ENCODE peak calls at places on chromosomes 2 and 18, in four cellular contexts. U is AG04450, P is neuronal stem cell, N is SIG-M5. E is an unnamed sample.

GRCh38 chr2:9690252-9690651 is 59.5 kb upstream of the YWHAQ start:
- DNase-seq in U (peak; percentile 18), P (no peak), N (no peak), E (no peak)

GRCh38 chr2:241188386-241189092 is at the start of gene ANO7:
- DNase-seq in U (no peak), P (no peak), N (no peak), E (no peak)

GRCh38 chr2:149908731-149909690 is 321.4 kb upstream of the MMADHC start:
- DNase-seq in U (peak; percentile 36), P (no peak), N (no peak), E (no peak)

GRCh38 chr2:169667583-169667982 is 26.6 kb downstream of the CFAP210 start:
- DNase-seq in U (no peak), P (no peak), N (no peak), E (no peak)

GRCh38 chr2:47033102-47033880 is 117.7 kb upstream of the MCFD2 start:
- DNase-seq in U (no peak), P (no peak), N (no peak), E (no peak)

GRCh38 chr18:32300914-32301313 is 111.1 kb downstream of the MEP1B start:
- DNase-seq in U (no peak), P (no peak), N (no peak), E (no peak)

GRCh38 chr2:112686348-112687217 is 34.2 kb upstream of the NT5DC4 start:
- DNase-seq in U (no peak), P (no peak), N (no peak), E (no peak)

GRCh38 chr2:204255068-204255467 is 290.2 kb upstream of the PARD3B start:
- DNase-seq in U (no peak), P (no peak), N (no peak), E (no peak)

GRCh38 chr2:120350125-120350524 is 4.2 kb downstream of the INHBB start:
- DNase-seq in U (no peak), P (no peak), N (no peak), E (no peak)

GRCh38 chr18:31079973-31080372 is 22.2 kb downstream of the DSC2 start:
- DNase-seq in U (no peak), P (no peak), N (no peak), E (no peak)

GRCh38 chr2:230586328-230586982 is 126.2 kb upstream of the CAB39 start:
- DNase-seq in U (peak; percentile 24), P (no peak), N (no peak), E (no peak)

GRCh38 chr2:100654611-100655010 is 91.8 kb downstream of the PDCL3 start:
- DNase-seq in U (no peak), P (no peak), N (no peak), E (no peak)

GRCh38 chr18:37721544-37722302 is 156.1 kb upstream of the CELF4 start:
- DNase-seq in U (no peak), P (no peak), N (no peak), E (no peak)

GRCh38 chr18:362914-363295 is 95.1 kb upstream of the THOC1 start:
- DNase-seq in U (no peak), P (no peak), N (no peak), E (no peak)

GRCh38 chr2:164717000-164717597 is 95.8 kb upstream of the GRB14 start:
- DNase-seq in U (no peak), P (no peak), N (no peak), E (no peak)

GRCh38 chr2:182365855-182366254 is 61.0 kb downstream of the PDE1A start:
- DNase-seq in U (no peak), P (no peak), N (no peak), E (no peak)

GRCh38 chr2:96407041-96407918 is 71.7 kb downstream of the NCAPH start:
- DNase-seq in U (peak; percentile 63), P (peak; percentile 72), N (no peak), E (peak; percentile 67)

GRCh38 chr2:72886505-72887031 is 640 bp upstream of the SPR start:
- DNase-seq in U (no peak), P (no peak), N (no peak), E (no peak)

GRCh38 chr2:70505613-70506391 is 47.8 kb downstream of the TGFA start:
- DNase-seq in U (no peak), P (no peak), N (no peak), E (no peak)

GRCh38 chr18:9825571-9826073 is 60.2 kb upstream of the TXNDC2 start:
- DNase-seq in U (peak; percentile 78), P (no peak), N (peak; percentile 81), E (no peak)

GRCh38 chr2:70674636-70675430 is 93.2 kb downstream of the ADD2 start:
- DNase-seq in U (no peak), P (no peak), N (no peak), E (no peak)

GRCh38 chr18:71362140-71362539 is 1073.3 kb downstream of the SOCS6 start:
- DNase-seq in U (no peak), P (no peak), N (no peak), E (no peak)

GRCh38 chr2:11829324-11829946 is 83.0 kb downstream of the LPIN1 start:
- DNase-seq in U (no peak), P (peak; percentile 71), N (no peak), E (peak; percentile 70)

GRCh38 chr2:10302479-10303173 is at the start of gene HPCAL1:
- DNase-seq in U (no peak), P (peak; percentile 91), N (no peak), E (peak; percentile 98)

GRCh38 chr2:28150994-28151393 is 241.7 kb upstream of the FOSL2 start:
- DNase-seq in U (no peak), P (no peak), N (no peak), E (no peak)

GRCh38 chr2:27798948-27799645 is 27.6 kb downstream of the MRPL33 start:
- DNase-seq in U (peak; percentile 100), P (peak; percentile 31), N (no peak), E (no peak)

GRCh38 chr2:88660622-88661021 is 30.9 kb upstream of the RPIA start:
- DNase-seq in U (no peak), P (no peak), N (no peak), E (no peak)